ENCODE peak calls at places on chromosomes 2 and 18, in eight cellular contexts. One of them, this sample, is unnamed.

GRCh38 chr2:17160594-17160993 is 357.6 kb downstream of the RAD51AP2 start:
- DNase-seq in NCI-H187: no peak
- DNase-seq in kidney: no peak
- DNase-seq in T1000: no peak
- DNase-seq in H1: no peak
- DNase-seq in amniotic stem cell: no peak
- DNase-seq in activated naive CD4-positive, alpha-beta T cell treated with Interleukin-2 at 50 U/mL for 16 hours: no peak
- DNase-seq in activated gamma-delta T cell treated with anti-CD3 and anti-CD28 coated beads, Interleukin-2, amount 50 U/mL, for 16 hours: no peak
- DNase-seq in this sample: no peak

GRCh38 chr18:13272411-13272810 is 53.9 kb downstream of the LDLRAD4 start:
- DNase-seq in amniotic stem cell: no peak
- DNase-seq in activated naive CD4-positive, alpha-beta T cell treated with Interleukin-2 at 50 U/mL for 16 hours: no peak
- DNase-seq in NCI-H187: no peak
- DNase-seq in kidney: peak
- DNase-seq in T1000: no peak
- DNase-seq in activated gamma-delta T cell treated with anti-CD3 and anti-CD28 coated beads, Interleukin-2, amount 50 U/mL, for 16 hours: no peak
- DNase-seq in H1: no peak
- DNase-seq in this sample: no peak

GRCh38 chr2:201558665-201559064 is 84.6 kb downstream of the TMEM237 start:
- DNase-seq in NCI-H187: no peak
- DNase-seq in kidney: no peak
- DNase-seq in H1: no peak
- DNase-seq in activated gamma-delta T cell treated with anti-CD3 and anti-CD28 coated beads, Interleukin-2, amount 50 U/mL, for 16 hours: no peak
- DNase-seq in T1000: no peak
- DNase-seq in amniotic stem cell: no peak
- DNase-seq in activated naive CD4-positive, alpha-beta T cell treated with Interleukin-2 at 50 U/mL for 16 hours: no peak
- DNase-seq in this sample: no peak

GRCh38 chr2:82342351-82342750 is 2037.8 kb upstream of the LRRTM1 start:
- DNase-seq in activated naive CD4-positive, alpha-beta T cell treated with Interleukin-2 at 50 U/mL for 16 hours: no peak
- DNase-seq in kidney: no peak
- DNase-seq in T1000: no peak
- DNase-seq in activated gamma-delta T cell treated with anti-CD3 and anti-CD28 coated beads, Interleukin-2, amount 50 U/mL, for 16 hours: no peak
- DNase-seq in H1: no peak
- DNase-seq in NCI-H187: no peak
- DNase-seq in amniotic stem cell: no peak
- DNase-seq in this sample: no peak

GRCh38 chr18:67525328-67526110 is 9.0 kb upstream of the DSEL start:
- DNase-seq in activated gamma-delta T cell treated with anti-CD3 and anti-CD28 coated beads, Interleukin-2, amount 50 U/mL, for 16 hours: no peak
- DNase-seq in NCI-H187: no peak
- DNase-seq in H1: no peak
- DNase-seq in amniotic stem cell: peak
- DNase-seq in activated naive CD4-positive, alpha-beta T cell treated with Interleukin-2 at 50 U/mL for 16 hours: no peak
- DNase-seq in T1000: peak
- DNase-seq in kidney: no peak
- DNase-seq in this sample: peak

GRCh38 chr2:200863655-200864205 is 728 bp downstream of the CLK1 start:
- DNase-seq in T1000: no peak
- DNase-seq in amniotic stem cell: no peak
- DNase-seq in activated naive CD4-positive, alpha-beta T cell treated with Interleukin-2 at 50 U/mL for 16 hours: peak
- DNase-seq in kidney: no peak
- DNase-seq in NCI-H187: no peak
- DNase-seq in H1: no peak
- DNase-seq in activated gamma-delta T cell treated with anti-CD3 and anti-CD28 coated beads, Interleukin-2, amount 50 U/mL, for 16 hours: no peak
- DNase-seq in this sample: no peak

GRCh38 chr2:113672297-113672696 is 45.2 kb downstream of the RABL2A start:
- DNase-seq in activated gamma-delta T cell treated with anti-CD3 and anti-CD28 coated beads, Interleukin-2, amount 50 U/mL, for 16 hours: no peak
- DNase-seq in amniotic stem cell: no peak
- DNase-seq in H1: no peak
- DNase-seq in T1000: no peak
- DNase-seq in kidney: no peak
- DNase-seq in NCI-H187: no peak
- DNase-seq in activated naive CD4-positive, alpha-beta T cell treated with Interleukin-2 at 50 U/mL for 16 hours: no peak
- DNase-seq in this sample: no peak

GRCh38 chr2:222862068-222862914 is 1.5 kb downstream of the ACSL3 start:
- DNase-seq in activated gamma-delta T cell treated with anti-CD3 and anti-CD28 coated beads, Interleukin-2, amount 50 U/mL, for 16 hours: no peak
- DNase-seq in NCI-H187: no peak
- DNase-seq in T1000: no peak
- DNase-seq in kidney: no peak
- DNase-seq in H1: no peak
- DNase-seq in activated naive CD4-positive, alpha-beta T cell treated with Interleukin-2 at 50 U/mL for 16 hours: no peak
- DNase-seq in amniotic stem cell: no peak
- DNase-seq in this sample: no peak

GRCh38 chr2:41937921-41938708 is 109.7 kb upstream of the PKDCC start:
- DNase-seq in activated gamma-delta T cell treated with anti-CD3 and anti-CD28 coated beads, Interleukin-2, amount 50 U/mL, for 16 hours: no peak
- DNase-seq in H1: no peak
- DNase-seq in amniotic stem cell: no peak
- DNase-seq in NCI-H187: no peak
- DNase-seq in activated naive CD4-positive, alpha-beta T cell treated with Interleukin-2 at 50 U/mL for 16 hours: no peak
- DNase-seq in kidney: no peak
- DNase-seq in T1000: no peak
- DNase-seq in this sample: no peak

GRCh38 chr2:234304945-234305344 is 191.9 kb downstream of the ARL4C start:
- DNase-seq in H1: peak
- DNase-seq in T1000: no peak
- DNase-seq in activated naive CD4-positive, alpha-beta T cell treated with Interleukin-2 at 50 U/mL for 16 hours: no peak
- DNase-seq in NCI-H187: no peak
- DNase-seq in activated gamma-delta T cell treated with anti-CD3 and anti-CD28 coated beads, Interleukin-2, amount 50 U/mL, for 16 hours: no peak
- DNase-seq in amniotic stem cell: no peak
- DNase-seq in kidney: no peak
- DNase-seq in this sample: no peak

GRCh38 chr2:76251342-76251741 is 540.6 kb upstream of the GCFC2 start:
- DNase-seq in T1000: no peak
- DNase-seq in amniotic stem cell: no peak
- DNase-seq in activated gamma-delta T cell treated with anti-CD3 and anti-CD28 coated beads, Interleukin-2, amount 50 U/mL, for 16 hours: no peak
- DNase-seq in kidney: no peak
- DNase-seq in activated naive CD4-positive, alpha-beta T cell treated with Interleukin-2 at 50 U/mL for 16 hours: no peak
- DNase-seq in H1: no peak
- DNase-seq in NCI-H187: no peak
- DNase-seq in this sample: no peak

GRCh38 chr2:172336681-172337080 is 90.7 kb upstream of the ITGA6 start:
- DNase-seq in activated gamma-delta T cell treated with anti-CD3 and anti-CD28 coated beads, Interleukin-2, amount 50 U/mL, for 16 hours: no peak
- DNase-seq in H1: no peak
- DNase-seq in amniotic stem cell: no peak
- DNase-seq in activated naive CD4-positive, alpha-beta T cell treated with Interleukin-2 at 50 U/mL for 16 hours: no peak
- DNase-seq in NCI-H187: no peak
- DNase-seq in kidney: no peak
- DNase-seq in T1000: no peak
- DNase-seq in this sample: no peak

GRCh38 chr2:19988600-19988999 is 1.3 kb downstream of the WDR35 start:
- DNase-seq in NCI-H187: no peak
- DNase-seq in activated gamma-delta T cell treated with anti-CD3 and anti-CD28 coated beads, Interleukin-2, amount 50 U/mL, for 16 hours: no peak
- DNase-seq in H1: no peak
- DNase-seq in T1000: no peak
- DNase-seq in kidney: no peak
- DNase-seq in amniotic stem cell: no peak
- DNase-seq in activated naive CD4-positive, alpha-beta T cell treated with Interleukin-2 at 50 U/mL for 16 hours: no peak
- DNase-seq in this sample: no peak

GRCh38 chr2:1512321-1513289 is 99.3 kb downstream of the TPO start:
- DNase-seq in activated naive CD4-positive, alpha-beta T cell treated with Interleukin-2 at 50 U/mL for 16 hours: no peak
- DNase-seq in T1000: no peak
- DNase-seq in activated gamma-delta T cell treated with anti-CD3 and anti-CD28 coated beads, Interleukin-2, amount 50 U/mL, for 16 hours: no peak
- DNase-seq in amniotic stem cell: no peak
- DNase-seq in H1: no peak
- DNase-seq in NCI-H187: no peak
- DNase-seq in kidney: peak
- DNase-seq in this sample: no peak

GRCh38 chr2:170284205-170284604 is 106.3 kb downstream of the MYO3B start:
- DNase-seq in amniotic stem cell: no peak
- DNase-seq in NCI-H187: no peak
- DNase-seq in T1000: no peak
- DNase-seq in kidney: no peak
- DNase-seq in activated naive CD4-positive, alpha-beta T cell treated with Interleukin-2 at 50 U/mL for 16 hours: no peak
- DNase-seq in H1: no peak
- DNase-seq in activated gamma-delta T cell treated with anti-CD3 and anti-CD28 coated beads, Interleukin-2, amount 50 U/mL, for 16 hours: no peak
- DNase-seq in this sample: no peak

GRCh38 chr2:238811765-238812164 is 36.1 kb upstream of the TWIST2 start:
- DNase-seq in amniotic stem cell: no peak
- DNase-seq in activated gamma-delta T cell treated with anti-CD3 and anti-CD28 coated beads, Interleukin-2, amount 50 U/mL, for 16 hours: no peak
- DNase-seq in activated naive CD4-positive, alpha-beta T cell treated with Interleukin-2 at 50 U/mL for 16 hours: no peak
- DNase-seq in H1: no peak
- DNase-seq in kidney: no peak
- DNase-seq in T1000: no peak
- DNase-seq in NCI-H187: no peak
- DNase-seq in this sample: no peak

GRCh38 chr2:47076586-47077441 is 78.3 kb downstream of the STPG4 start:
- DNase-seq in H1: peak
- DNase-seq in T1000: peak
- DNase-seq in NCI-H187: no peak
- DNase-seq in activated gamma-delta T cell treated with anti-CD3 and anti-CD28 coated beads, Interleukin-2, amount 50 U/mL, for 16 hours: no peak
- DNase-seq in amniotic stem cell: peak
- DNase-seq in kidney: peak
- DNase-seq in activated naive CD4-positive, alpha-beta T cell treated with Interleukin-2 at 50 U/mL for 16 hours: no peak
- DNase-seq in this sample: no peak

GRCh38 chr2:28233070-28233718 is 159.5 kb upstream of the FOSL2 start:
- DNase-seq in H1: no peak
- DNase-seq in amniotic stem cell: no peak
- DNase-seq in NCI-H187: no peak
- DNase-seq in T1000: no peak
- DNase-seq in kidney: no peak
- DNase-seq in activated naive CD4-positive, alpha-beta T cell treated with Interleukin-2 at 50 U/mL for 16 hours: no peak
- DNase-seq in activated gamma-delta T cell treated with anti-CD3 and anti-CD28 coated beads, Interleukin-2, amount 50 U/mL, for 16 hours: no peak
- DNase-seq in this sample: no peak

GRCh38 chr2:183063083-183063482 is 15.5 kb upstream of the DUSP19 start:
- DNase-seq in activated gamma-delta T cell treated with anti-CD3 and anti-CD28 coated beads, Interleukin-2, amount 50 U/mL, for 16 hours: no peak
- DNase-seq in kidney: no peak
- DNase-seq in amniotic stem cell: peak
- DNase-seq in T1000: no peak
- DNase-seq in H1: no peak
- DNase-seq in NCI-H187: no peak
- DNase-seq in activated naive CD4-positive, alpha-beta T cell treated with Interleukin-2 at 50 U/mL for 16 hours: no peak
- DNase-seq in this sample: no peak

This sample was measured in keratinocyte.